ENCODE peak calls at places on chromosomes 2 and 18, in ten cellular contexts. M, O, E, G, X, P, W, I, H and N are unnamed samples.

GRCh38 chr2:209472386-209472832 is 48.6 kb downstream of the MAP2 start:
- DNase-seq in M (no peak), O (no peak), E (no peak), G (no peak), X (no peak), P (no peak), W (peak; percentile 89), I (no peak), H (peak; percentile 6), N (no peak)

GRCh38 chr2:134722728-134723127 is 3.9 kb upstream of the TMEM163 start:
- DNase-seq in M (no peak), O (no peak), E (no peak), G (no peak), X (no peak), P (peak; percentile 41), W (no peak), I (no peak), H (no peak), N (no peak)

GRCh38 chr2:63553049-63553448 is 35.2 kb downstream of the WDPCP start:
- DNase-seq in M (no peak), O (no peak), E (no peak), G (peak; percentile 44), X (no peak), P (no peak), W (peak; percentile 74), I (no peak), H (no peak), N (no peak)

GRCh38 chr2:104290566-104290891 is 563.4 kb upstream of the POU3F3 start:
- DNase-seq in M (no peak), O (no peak), E (no peak), G (no peak), X (no peak), P (no peak), W (no peak), I (no peak), H (no peak), N (no peak)

GRCh38 chr2:139529045-139529444 is 748.9 kb upstream of the NXPH2 start:
- DNase-seq in M (no peak), O (no peak), E (no peak), G (no peak), X (no peak), P (no peak), W (peak; percentile 2), I (no peak), H (peak; percentile 18), N (no peak)

GRCh38 chr2:160096414-160096813 is 34.0 kb upstream of the PLA2R1 start:
- DNase-seq in M (no peak), O (no peak), E (no peak), G (no peak), X (peak; percentile 20), P (no peak), W (no peak), I (no peak), H (no peak), N (peak; percentile 58)

GRCh38 chr2:197269815-197270214 is 40.8 kb downstream of the ANKRD44 start:
- DNase-seq in M (no peak), O (no peak), E (no peak), G (no peak), X (no peak), P (no peak), W (no peak), I (no peak), H (no peak), N (no peak)

GRCh38 chr18:21820035-21820810 is 79.6 kb downstream of the MIB1 start:
- DNase-seq in M (no peak), O (no peak), E (peak; percentile 17), G (no peak), X (no peak), P (no peak), W (peak; percentile 67), I (no peak), H (no peak), N (no peak)

GRCh38 chr18:23704806-23705205 is 15.6 kb downstream of the LAMA3 start:
- DNase-seq in M (no peak), O (no peak), E (no peak), G (no peak), X (no peak), P (no peak), W (no peak), I (no peak), H (no peak), N (no peak)

GRCh38 chr18:73124165-73124564 is 256.4 kb upstream of the NETO1 start:
- DNase-seq in M (no peak), O (no peak), E (no peak), G (no peak), X (no peak), P (no peak), W (peak; percentile 6), I (no peak), H (no peak), N (no peak)

GRCh38 chr18:34929336-34929780 is 111.9 kb upstream of the MAPRE2 start:
- DNase-seq in M (peak; percentile 65), O (no peak), E (no peak), G (no peak), X (no peak), P (no peak), W (peak; percentile 84), I (no peak), H (no peak), N (no peak)

GRCh38 chr2:101036562-101036961 is 34.5 kb downstream of the RPL31 start:
- DNase-seq in M (peak; percentile 27), O (no peak), E (peak; percentile 51), G (no peak), X (no peak), P (no peak), W (peak; percentile 61), I (no peak), H (no peak), N (no peak)
- TF ChIP-seq CTCF in M (peak; percentile 32), O (peak; percentile 63), E (peak; percentile 48), G (peak; percentile 71), X (peak; percentile 49), P (peak; percentile 62), W (peak; percentile 63), I (peak; percentile 34), H (peak; percentile 71), N (peak; percentile 64)

GRCh38 chr2:177812713-177813396 is 259.7 kb downstream of the PDE11A start:
- DNase-seq in M (no peak), O (no peak), E (no peak), G (no peak), X (no peak), P (no peak), W (no peak), I (no peak), H (no peak), N (no peak)
- TF ChIP-seq CTCF in M (no peak), O (no peak), E (no peak), G (no peak), X (no peak), P (peak; percentile 47), W (no peak), I (no peak), H (peak; percentile 26), N (no peak)

DNA sequence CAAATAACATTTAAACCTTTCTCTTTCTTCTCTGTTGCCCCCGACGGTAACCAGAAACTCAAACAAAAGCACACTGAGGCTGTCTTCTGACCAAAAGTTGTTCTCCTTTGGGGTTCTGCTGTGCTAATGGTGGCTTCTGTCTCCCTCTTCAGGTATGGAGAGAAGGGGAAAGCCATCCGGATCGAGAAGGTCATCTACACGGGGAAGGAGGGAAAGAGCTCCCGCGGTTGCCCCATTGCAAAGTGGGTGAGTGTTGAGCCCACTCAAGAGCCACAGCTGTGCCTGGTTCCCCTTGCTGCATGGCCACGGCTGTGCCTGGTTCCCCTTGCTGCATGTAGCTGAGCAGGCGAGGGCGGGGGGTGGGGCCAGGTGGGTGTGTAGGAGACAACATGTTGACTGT is 67.4 kb downstream of the BOLA3 start:
- DNase-seq in M (no peak), O (no peak), E (peak; percentile 53), G (peak; percentile 7), X (no peak), P (no peak), W (peak; percentile 27), I (no peak), H (no peak), N (no peak)
- TF ChIP-seq CTCF in M (peak; percentile 16), O (no peak), E (peak; percentile 36), G (no peak), X (peak; percentile 36), P (no peak), W (peak; percentile 45), I (no peak), H (no peak), N (no peak)

DNA sequence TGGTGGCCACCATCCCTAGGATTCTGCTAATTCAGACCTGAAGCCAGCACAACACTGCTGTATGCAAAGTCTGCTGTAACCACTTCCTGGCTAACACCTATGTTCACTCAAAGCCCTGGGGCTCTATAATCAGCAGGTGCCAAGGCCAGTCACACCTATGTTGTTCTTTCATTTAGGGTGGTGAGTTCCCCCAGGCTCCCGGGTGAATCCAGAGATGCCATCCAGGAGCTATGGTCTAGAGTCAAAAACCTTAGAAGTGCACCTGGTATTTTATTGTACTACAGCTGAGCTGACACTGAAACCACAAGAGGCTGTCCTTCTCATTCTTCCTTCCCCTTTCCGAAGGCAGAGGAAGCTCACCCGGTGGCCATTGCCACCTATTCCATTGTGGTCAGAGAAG is 46.2 kb upstream of the CCDC141 start:
- DNase-seq in M (no peak), O (no peak), E (no peak), G (no peak), X (peak; percentile 38), P (no peak), W (no peak), I (no peak), H (peak; percentile 43), N (peak; percentile 38)
- TF ChIP-seq CTCF in M (no peak), O (no peak), E (no peak), G (no peak), X (no peak), P (no peak), W (no peak), I (no peak), H (no peak), N (no peak)

GRCh38 chr18:10787293-10787901 is 261.6 kb downstream of the NAPG start:
- DNase-seq in M (peak; percentile 33), O (peak; percentile 42), E (peak; percentile 71), G (peak; percentile 85), X (peak; percentile 45), P (peak; percentile 81), W (peak; percentile 96), I (peak; percentile 24), H (peak; percentile 47), N (peak; percentile 97)

GRCh38 chr18:10785798-10786197 is 260.0 kb downstream of the NAPG start:
- DNase-seq in M (no peak), O (no peak), E (no peak), G (no peak), X (no peak), P (no peak), W (no peak), I (no peak), H (no peak), N (no peak)

GRCh38 chr18:10783941-10784340 is 258.1 kb downstream of the NAPG start:
- DNase-seq in M (no peak), O (no peak), E (no peak), G (no peak), X (no peak), P (no peak), W (no peak), I (no peak), H (no peak), N (no peak)

GRCh38 chr18:10784596-10785202 is 258.9 kb downstream of the NAPG start:
- DNase-seq in M (no peak), O (no peak), E (no peak), G (no peak), X (no peak), P (no peak), W (no peak), I (no peak), H (no peak), N (no peak)
- TF ChIP-seq CTCF in M (no peak), O (no peak), E (no peak), G (no peak), X (peak; percentile 6), P (no peak), W (no peak), I (no peak), H (no peak), N (no peak)